ENCODE peak calls at places on chromosomes 7 and 10, in five cellular contexts. One of them, this sample, is unnamed.

GRCh38 chr7:22356855-22357310 is at the start of gene RAPGEF5:
- DNase-seq in GM12878: no peak
- DNase-seq in NT2/D1: no peak
- DNase-seq in HepG2: no peak
- DNase-seq in H1: peak
- DNase-seq in this sample: peak

GRCh38 chr7:149796287-149796860 is 23.0 kb upstream of the ZNF467 start:
- DNase-seq in HepG2: no peak
- DNase-seq in GM12878: no peak
- DNase-seq in H1: no peak
- DNase-seq in NT2/D1: no peak
- DNase-seq in this sample: no peak

GRCh38 chr7:142568430-142569097 is 180.7 kb upstream of the PRSS1 start:
- DNase-seq in HepG2: no peak
- DNase-seq in NT2/D1: no peak
- DNase-seq in GM12878: no peak
- DNase-seq in H1: no peak
- DNase-seq in this sample: no peak

GRCh38 chr7:47375590-47375989 is 206.3 kb downstream of the TNS3 start:
- DNase-seq in NT2/D1: no peak
- DNase-seq in HepG2: no peak
- DNase-seq in GM12878: no peak
- DNase-seq in H1: no peak
- DNase-seq in this sample: no peak

GRCh38 chr10:110725809-110726641 is 81.9 kb downstream of the RBM20 start:
- DNase-seq in HepG2: no peak
- DNase-seq in GM12878: no peak
- DNase-seq in H1: no peak
- DNase-seq in NT2/D1: no peak
- DNase-seq in this sample: no peak

GRCh38 chr7:141302617-141303016 is 228.8 kb downstream of the TMEM178B start:
- DNase-seq in GM12878: no peak
- DNase-seq in HepG2: no peak
- DNase-seq in H1: no peak
- DNase-seq in NT2/D1: no peak
- DNase-seq in this sample: no peak

GRCh38 chr7:158742065-158742821 is 37.6 kb upstream of the NCAPG2 start:
- DNase-seq in NT2/D1: no peak
- DNase-seq in GM12878: no peak
- DNase-seq in H1: peak
- DNase-seq in HepG2: no peak
- DNase-seq in this sample: no peak

GRCh38 chr10:101831169-101831811 is 12.3 kb downstream of the KCNIP2 start:
- DNase-seq in HepG2: no peak
- DNase-seq in GM12878: no peak
- DNase-seq in NT2/D1: no peak
- DNase-seq in H1: no peak
- DNase-seq in this sample: no peak

GRCh38 chr7:27110977-27111752 is 8.7 kb upstream of the HOXA2 start:
- DNase-seq in H1: no peak
- DNase-seq in GM12878: no peak
- DNase-seq in HepG2: no peak
- DNase-seq in NT2/D1: no peak
- DNase-seq in this sample: no peak

GRCh38 chr7:74709880-74710671 is 52.6 kb downstream of the GTF2I start:
- DNase-seq in GM12878: no peak
- DNase-seq in NT2/D1: no peak
- DNase-seq in HepG2: no peak
- DNase-seq in H1: no peak
- DNase-seq in this sample: no peak

GRCh38 chr10:108597657-108598319 is 1325.5 kb downstream of the XPNPEP1 start:
- DNase-seq in NT2/D1: no peak
- DNase-seq in GM12878: no peak
- DNase-seq in HepG2: peak
- DNase-seq in H1: no peak
- DNase-seq in this sample: no peak

GRCh38 chr7:17153571-17153970 is 144.9 kb upstream of the AHR start:
- DNase-seq in GM12878: no peak
- DNase-seq in NT2/D1: no peak
- DNase-seq in H1: no peak
- DNase-seq in HepG2: no peak
- DNase-seq in this sample: no peak

GRCh38 chr10:5813341-5814109 is at the start of gene GDI2:
- DNase-seq in H1: peak
- DNase-seq in HepG2: peak
- DNase-seq in GM12878: peak
- DNase-seq in NT2/D1: peak
- DNase-seq in this sample: peak

GRCh38 chr10:73625884-73626753 is 15.2 kb downstream of the MYOZ1 start:
- DNase-seq in NT2/D1: peak
- DNase-seq in HepG2: peak
- DNase-seq in H1: peak
- DNase-seq in GM12878: peak
- DNase-seq in this sample: peak

GRCh38 chr10:119832956-119833355 is 39.7 kb downstream of the MCMBP start:
- DNase-seq in H1: no peak
- DNase-seq in NT2/D1: no peak
- DNase-seq in HepG2: no peak
- DNase-seq in GM12878: no peak
- DNase-seq in this sample: no peak

GRCh38 chr7:110358028-110358427 is 732.9 kb upstream of the LRRN3 start:
- DNase-seq in GM12878: no peak
- DNase-seq in H1: no peak
- DNase-seq in NT2/D1: no peak
- DNase-seq in HepG2: no peak
- DNase-seq in this sample: no peak

GRCh38 chr10:93876391-93876790 is 17.4 kb upstream of the SLC35G1 start:
- DNase-seq in NT2/D1: no peak
- DNase-seq in H1: no peak
- DNase-seq in HepG2: no peak
- DNase-seq in GM12878: no peak
- DNase-seq in this sample: no peak

GRCh38 chr7:78535655-78536054 is 737.1 kb downstream of the PHTF2 start:
- DNase-seq in H1: no peak
- DNase-seq in NT2/D1: no peak
- DNase-seq in HepG2: no peak
- DNase-seq in GM12878: no peak
- DNase-seq in this sample: no peak

GRCh38 chr7:93108003-93108402 is 9.8 kb downstream of the SAMD9 start:
- DNase-seq in HepG2: no peak
- DNase-seq in H1: no peak
- DNase-seq in NT2/D1: no peak
- DNase-seq in GM12878: no peak
- DNase-seq in this sample: no peak

GRCh38 chr7:151601521-151602305 is 82.0 kb upstream of the RHEB start:
- DNase-seq in HepG2: no peak
- DNase-seq in H1: no peak
- DNase-seq in NT2/D1: no peak
- DNase-seq in GM12878: no peak
- DNase-seq in this sample: no peak
- TF ChIP-seq SUZ12 in HepG2: no peak
- TF ChIP-seq SUZ12 in H1: no peak
- TF ChIP-seq SUZ12 in NT2/D1: no peak
- TF ChIP-seq SUZ12 in GM12878: no peak
- TF ChIP-seq SUZ12 in this sample: no peak

DNA sequence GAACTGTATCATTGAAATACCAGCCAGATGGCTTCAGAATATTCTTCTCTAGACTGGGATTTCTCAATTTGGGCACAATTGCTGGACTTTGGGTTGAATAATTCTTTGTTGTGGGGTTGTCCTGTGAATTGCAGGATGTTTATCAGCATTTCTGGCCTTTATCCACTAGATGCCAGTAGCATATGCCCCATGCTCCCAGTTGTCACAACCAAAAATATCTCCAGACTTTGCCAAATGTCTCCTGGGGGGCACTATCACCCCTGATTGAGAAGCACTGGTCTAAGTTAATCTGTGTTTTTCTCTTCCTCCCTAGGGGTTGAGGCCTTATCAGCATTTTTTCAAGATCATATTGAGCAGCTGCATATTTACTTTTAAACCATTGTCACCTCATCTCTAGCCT is 204.9 kb upstream of the SP8 start:
- DNase-seq in GM12878: no peak
- DNase-seq in H1: no peak
- DNase-seq in NT2/D1: no peak
- DNase-seq in HepG2: no peak
- DNase-seq in this sample: no peak
- TF ChIP-seq SUZ12 in GM12878: no peak
- TF ChIP-seq SUZ12 in H1: no peak
- TF ChIP-seq SUZ12 in NT2/D1: no peak
- TF ChIP-seq SUZ12 in HepG2: no peak
- TF ChIP-seq SUZ12 in this sample: no peak

GRCh38 chr10:24485299-24485698 is 238.4 kb downstream of the ARHGAP21 start:
- DNase-seq in NT2/D1: no peak
- DNase-seq in GM12878: no peak
- DNase-seq in HepG2: no peak
- DNase-seq in H1: no peak
- DNase-seq in this sample: no peak

GRCh38 chr10:24481241-24481640 is 242.4 kb downstream of the ARHGAP21 start:
- DNase-seq in NT2/D1: no peak
- DNase-seq in HepG2: no peak
- DNase-seq in GM12878: no peak
- DNase-seq in H1: no peak
- DNase-seq in this sample: no peak

GRCh38 chr10:24484771-24485170 is 238.9 kb downstream of the ARHGAP21 start:
- DNase-seq in NT2/D1: no peak
- DNase-seq in H1: no peak
- DNase-seq in HepG2: no peak
- DNase-seq in GM12878: no peak
- DNase-seq in this sample: no peak

GRCh38 chr10:24480447-24480846 is 243.2 kb downstream of the ARHGAP21 start:
- DNase-seq in HepG2: no peak
- DNase-seq in NT2/D1: no peak
- DNase-seq in GM12878: no peak
- DNase-seq in H1: no peak
- DNase-seq in this sample: no peak

DNA sequence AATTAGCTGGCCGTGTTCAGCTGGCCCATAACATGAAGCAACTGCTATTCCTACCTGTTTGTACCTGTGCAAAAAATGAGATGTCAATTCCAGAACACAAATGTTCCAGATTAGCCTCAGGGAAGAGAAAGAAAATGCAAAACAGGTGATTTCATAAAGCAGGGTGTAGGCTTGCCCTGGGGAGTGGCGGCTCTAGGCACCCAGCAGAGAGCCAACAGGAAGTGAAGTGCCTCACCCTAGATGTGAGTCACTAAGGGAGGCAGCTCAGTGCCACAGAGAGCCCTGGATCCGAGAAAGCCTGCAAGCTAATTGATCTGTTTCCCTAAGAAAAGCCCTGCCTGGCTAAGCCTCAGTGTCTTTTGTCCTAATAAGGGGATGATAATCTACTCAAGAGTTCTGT is 240.0 kb downstream of the ARHGAP21 start:
- DNase-seq in NT2/D1: peak
- DNase-seq in HepG2: no peak
- DNase-seq in H1: no peak
- DNase-seq in GM12878: no peak
- DNase-seq in this sample: peak
- TF ChIP-seq SUZ12 in NT2/D1: no peak
- TF ChIP-seq SUZ12 in HepG2: no peak
- TF ChIP-seq SUZ12 in H1: no peak
- TF ChIP-seq SUZ12 in GM12878: no peak
- TF ChIP-seq SUZ12 in this sample: no peak

GRCh38 chr7:40073239-40073638 is 61.2 kb downstream of the MPLKIP start:
- DNase-seq in GM12878: no peak
- DNase-seq in NT2/D1: no peak
- DNase-seq in H1: no peak
- DNase-seq in HepG2: no peak
- DNase-seq in this sample: no peak

GRCh38 chr7:40072268-40072667 is 62.2 kb downstream of the MPLKIP start:
- DNase-seq in NT2/D1: no peak
- DNase-seq in GM12878: no peak
- DNase-seq in H1: no peak
- DNase-seq in HepG2: no peak
- DNase-seq in this sample: no peak

DNA sequence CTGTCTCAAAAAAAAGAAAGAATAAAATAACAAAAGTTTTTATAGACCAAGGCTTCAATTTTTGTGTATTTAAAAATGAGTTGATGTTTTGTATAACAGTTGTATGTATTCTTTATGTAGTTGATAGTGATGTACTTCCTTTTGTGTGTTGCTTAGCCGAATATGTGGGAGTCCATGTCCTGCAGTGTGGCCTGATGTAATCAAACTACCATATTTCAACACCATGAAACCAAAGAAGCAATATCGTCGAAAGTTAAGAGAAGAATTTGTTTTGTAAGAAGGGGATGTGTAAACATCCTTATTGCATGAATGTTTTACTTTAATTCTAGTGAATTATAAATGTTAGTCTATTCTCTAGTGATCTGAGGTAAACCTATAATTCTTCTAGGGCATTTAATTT is 56.6 kb downstream of the MPLKIP start:
- DNase-seq in GM12878: no peak
- DNase-seq in H1: no peak
- DNase-seq in HepG2: no peak
- DNase-seq in NT2/D1: no peak
- DNase-seq in this sample: no peak
- TF ChIP-seq SUZ12 in GM12878: no peak
- TF ChIP-seq SUZ12 in H1: no peak
- TF ChIP-seq SUZ12 in HepG2: no peak
- TF ChIP-seq SUZ12 in NT2/D1: no peak
- TF ChIP-seq SUZ12 in this sample: no peak

GRCh38 chr7:21314954-21315353 is 112.9 kb upstream of the SP4 start:
- DNase-seq in GM12878: no peak
- DNase-seq in H1: no peak
- DNase-seq in HepG2: no peak
- DNase-seq in NT2/D1: no peak
- DNase-seq in this sample: no peak

GRCh38 chr7:21318916-21319270 is 109.0 kb upstream of the SP4 start:
- DNase-seq in H1: no peak
- DNase-seq in HepG2: no peak
- DNase-seq in GM12878: no peak
- DNase-seq in NT2/D1: no peak
- DNase-seq in this sample: no peak

GRCh38 chr7:21318190-21318915 is 109.5 kb upstream of the SP4 start:
- DNase-seq in HepG2: no peak
- DNase-seq in GM12878: no peak
- DNase-seq in NT2/D1: peak
- DNase-seq in H1: no peak
- DNase-seq in this sample: no peak
- TF ChIP-seq SUZ12 in HepG2: no peak
- TF ChIP-seq SUZ12 in GM12878: no peak
- TF ChIP-seq SUZ12 in NT2/D1: no peak
- TF ChIP-seq SUZ12 in H1: no peak
- TF ChIP-seq SUZ12 in this sample: no peak

GRCh38 chr7:99004781-99005500 is 126.6 kb downstream of the TRRAP start:
- DNase-seq in H1: no peak
- DNase-seq in NT2/D1: no peak
- DNase-seq in HepG2: no peak
- DNase-seq in GM12878: no peak
- DNase-seq in this sample: no peak
- TF ChIP-seq SUZ12 in H1: no peak
- TF ChIP-seq SUZ12 in NT2/D1: no peak
- TF ChIP-seq SUZ12 in HepG2: no peak
- TF ChIP-seq SUZ12 in GM12878: no peak
- TF ChIP-seq SUZ12 in this sample: no peak

This sample was measured in HEK293T.